ENCODE peak calls at places on chromosomes 4 and X, in five cellular contexts. G is H1, T is GM12878, V is SK-N-SH, Y is HepG2. A is an unnamed sample.

GRCh38 chrX:100654256-100654655 is 10.3 kb downstream of the SRPX2 start:
- DNase-seq in T (no peak), G (no peak), V (peak), Y (no peak), A (peak)

GRCh38 chrX:8140986-8141385 is 30.1 kb downstream of the VCX2 start:
- DNase-seq in V (no peak), Y (no peak), G (no peak), T (no peak), A (no peak)

GRCh38 chr4:121551271-121551670 is 145.5 kb downstream of the ANXA5 start:
- DNase-seq in Y (no peak), V (no peak), G (no peak), T (no peak), A (no peak)

GRCh38 chr4:100469555-100469954 is 48.3 kb downstream of the EMCN start:
- DNase-seq in G (no peak), Y (no peak), T (no peak), V (no peak), A (no peak)

GRCh38 chr4:88107406-88108107 is 50.9 kb downstream of the ABCG2 start:
- DNase-seq in G (no peak), T (no peak), V (peak), Y (peak), A (peak)

GRCh38 chr4:6963139-6963611 is 53.5 kb downstream of the TBC1D14 start:
- DNase-seq in T (no peak), V (no peak), G (no peak), Y (peak), A (no peak)

GRCh38 chr4:121421594-121421993 is 40.8 kb upstream of the QRFPR start:
- DNase-seq in T (no peak), Y (no peak), V (no peak), G (no peak), A (no peak)

GRCh38 chrX:85109235-85109634 is 105.6 kb downstream of the APOOL start:
- DNase-seq in G (no peak), V (peak), T (no peak), Y (peak), A (peak)

GRCh38 chrX:150990910-150991309 is 7.8 kb downstream of the HMGB3 start:
- DNase-seq in T (no peak), V (no peak), G (no peak), Y (no peak), A (no peak)

GRCh38 chr4:79466621-79467020 is 58.6 kb upstream of the GK2 start:
- DNase-seq in V (no peak), G (no peak), Y (no peak), T (no peak), A (no peak)

GRCh38 chr4:60463846-60464502 is 736.2 kb upstream of the ADGRL3 start:
- DNase-seq in Y (peak), T (no peak), G (no peak), V (no peak), A (no peak)

GRCh38 chr4:136931771-136932170 is 600.5 kb downstream of the PCDH18 start:
- DNase-seq in V (no peak), Y (no peak), T (no peak), G (no peak), A (no peak)

GRCh38 chr4:70559216-70559830 is 32.7 kb upstream of the AMBN start:
- DNase-seq in Y (peak), T (no peak), V (peak), G (no peak), A (peak)

GRCh38 chrX:10159069-10159468 is 2.3 kb downstream of the CLCN4 start:
- DNase-seq in V (peak), Y (no peak), T (no peak), G (no peak), A (no peak)

GRCh38 chrX:106619797-106620196 is 8.0 kb downstream of the RADX start:
- DNase-seq in G (no peak), T (no peak), Y (no peak), V (no peak), A (peak)

GRCh38 chr4:52051213-52051614 is at the start of gene SPATA18:
- DNase-seq in Y (no peak), G (no peak), V (peak), T (no peak), A (peak)

GRCh38 chr4:55184600-55185523 is 59.5 kb upstream of the KDR start:
- DNase-seq in Y (peak), G (no peak), V (no peak), T (no peak), A (no peak)

GRCh38 chr4:144376905-144377304 is 236.4 kb upstream of the GYPA start:
- DNase-seq in V (no peak), Y (no peak), T (no peak), G (no peak), A (no peak)

GRCh38 chr4:17578482-17578891 is 1.5 kb downstream of the LAP3 start:
- DNase-seq in G (no peak), T (peak), Y (no peak), V (no peak), A (no peak)

GRCh38 chrX:101442095-101442494 is 34.1 kb downstream of the HNRNPH2 start:
- DNase-seq in G (no peak), T (no peak), V (no peak), Y (no peak), A (no peak)

GRCh38 chr4:88215351-88215750 is 56.9 kb upstream of the ABCG2 start:
- DNase-seq in T (no peak), G (no peak), V (no peak), Y (no peak), A (no peak)

GRCh38 chr4:96448315-96448872 is 608.5 kb downstream of the PDHA2 start:
- DNase-seq in Y (no peak), V (no peak), T (no peak), G (no peak), A (no peak)

GRCh38 chr4:112312610-112313239 is 15.6 kb downstream of the ALPK1 start:
- DNase-seq in T (peak), Y (no peak), V (no peak), G (no peak), A (no peak)

GRCh38 chr4:4642201-4643025 is 100.6 kb upstream of the STX18 start:
- DNase-seq in Y (no peak), V (no peak), T (no peak), G (no peak), A (no peak)

GRCh38 chr4:112099701-112100289 is 45.5 kb upstream of the FAM241A start:
- DNase-seq in Y (peak), G (no peak), T (peak), V (peak), A (peak)

GRCh38 chrX:40272141-40272540 is 174.4 kb upstream of the BCOR start:
- DNase-seq in T (no peak), G (no peak), Y (no peak), V (no peak), A (no peak)

GRCh38 chr4:163367651-163368050 is 24.0 kb downstream of the NPY5R start:
- DNase-seq in G (no peak), Y (no peak), V (no peak), T (no peak), A (no peak)

GRCh38 chrX:51737062-51737461 is 6.2 kb upstream of the GSPT2 start:
- DNase-seq in T (no peak), G (no peak), Y (no peak), V (no peak), A (no peak)

GRCh38 chrX:154317391-154318000 is 21.9 kb downstream of the TKTL1 start:
- DNase-seq in Y (no peak), V (peak), T (no peak), G (no peak), A (peak)

GRCh38 chr4:15420642-15421041 is 7.2 kb upstream of the C1QTNF7 start:
- DNase-seq in T (no peak), Y (no peak), G (no peak), V (no peak), A (no peak)

GRCh38 chr4:36303430-36304137 is 22.2 kb downstream of the DTHD1 start:
- DNase-seq in V (no peak), G (no peak), Y (no peak), T (no peak), A (no peak)

GRCh38 chrX:345020-345925 is 26.7 kb upstream of the GTPBP6 start:
- DNase-seq in T (no peak), V (no peak), G (no peak), Y (no peak), A (no peak)

GRCh38 chr4:123452585-123452984 is 56.0 kb downstream of the SPRY1 start:
- DNase-seq in Y (peak), T (no peak), V (peak), G (no peak), A (peak)

GRCh38 chr4:11525085-11525484 is 96.4 kb upstream of the HS3ST1 start:
- DNase-seq in G (no peak), Y (no peak), V (no peak), T (no peak), A (no peak)

GRCh38 chr4:142194905-142195304 is 558.5 kb downstream of the IL15 start:
- DNase-seq in Y (no peak), T (no peak), G (no peak), V (no peak), A (no peak)

GRCh38 chrX:103488332-103488731 is 31.0 kb downstream of the RAB40A start:
- DNase-seq in G (no peak), V (peak), Y (no peak), T (no peak), A (peak)

GRCh38 chrX:155679715-155680114 is 67.0 kb upstream of the TMLHE start:
- DNase-seq in V (no peak), Y (no peak), G (no peak), T (no peak), A (no peak)

GRCh38 chr4:101103381-101104142 is 243.8 kb downstream of the PPP3CA start:
- DNase-seq in V (peak), T (no peak), Y (no peak), G (no peak), A (no peak)

GRCh38 chr4:129346760-129347159 is 250.8 kb downstream of the C4orf33 start:
- DNase-seq in V (no peak), T (no peak), Y (no peak), G (no peak), A (no peak)

GRCh38 chr4:129345680-129346079 is 249.7 kb downstream of the C4orf33 start:
- DNase-seq in T (no peak), G (no peak), Y (no peak), V (no peak), A (no peak)

GRCh38 chr4:129342820-129343219 is 246.9 kb downstream of the C4orf33 start:
- DNase-seq in V (no peak), T (no peak), Y (peak), G (no peak), A (peak)

DNA sequence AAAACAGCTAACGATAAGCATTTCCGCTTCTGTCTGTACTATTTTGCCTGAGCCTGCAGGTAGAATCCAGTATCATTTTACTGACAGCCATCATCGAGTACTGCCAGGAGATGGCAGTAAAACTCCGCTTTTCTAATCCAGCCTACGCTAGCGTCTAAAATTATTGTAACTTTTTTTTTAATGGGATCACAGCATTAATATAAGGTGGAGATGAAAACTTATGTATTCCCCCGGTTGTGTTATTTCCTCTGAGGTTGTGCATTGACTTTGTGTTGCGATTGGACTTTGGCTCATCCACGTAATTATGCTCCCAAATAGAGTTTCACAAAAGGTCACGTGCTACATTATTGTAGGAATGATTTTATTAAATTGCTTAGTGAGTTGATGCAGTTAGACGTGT is 248.1 kb downstream of the C4orf33 start:
- DNase-seq in V (peak), G (no peak), T (no peak), Y (peak), A (peak)
- H3K4me3 ChIP-seq in V (no peak), G (no peak), T (no peak), Y (no peak), A (no peak)

DNA sequence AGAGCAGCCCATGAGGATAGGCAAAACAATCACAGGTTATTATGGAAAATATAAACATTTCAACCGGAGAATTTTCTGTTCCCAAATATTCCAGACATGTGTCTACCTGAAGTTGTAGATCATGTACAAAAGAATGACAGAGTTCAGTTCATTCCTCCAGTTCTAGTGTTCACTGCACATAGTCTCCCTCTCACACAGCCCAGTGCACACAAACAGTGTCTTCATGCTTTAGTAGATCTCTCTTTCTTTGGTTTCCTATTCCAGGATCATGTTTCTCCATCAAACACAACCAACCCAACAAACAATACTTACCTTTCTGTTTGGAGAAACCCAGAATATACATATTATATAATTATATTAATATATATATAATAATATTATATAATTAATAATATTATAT is 671.9 kb downstream of the TRIML1 start:
- DNase-seq in Y (no peak), G (no peak), T (no peak), V (no peak), A (no peak)
- TF ChIP-seq EP300 in Y (no peak), G (no peak), T (no peak), V (no peak), A (no peak)

DNA sequence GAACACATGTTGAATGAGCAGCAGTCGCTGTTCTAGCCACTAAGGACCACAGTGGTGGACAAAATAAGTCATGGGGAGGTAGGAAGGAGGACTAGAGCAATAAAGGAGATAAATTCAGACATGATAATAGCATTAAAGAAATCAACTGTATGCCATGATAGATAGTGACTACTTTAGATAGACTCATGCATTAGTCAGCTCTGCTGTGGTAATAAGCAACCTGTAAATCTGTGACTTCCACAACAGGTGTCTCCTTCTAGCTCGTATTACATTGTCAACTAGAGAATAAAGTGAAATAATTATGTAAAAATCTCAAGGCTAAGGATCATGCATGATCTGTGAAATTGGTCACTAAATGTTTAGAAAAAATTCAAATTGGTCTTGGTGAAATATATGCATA is 77.9 kb downstream of the WWC2 start:
- DNase-seq in T (no peak), G (no peak), V (no peak), Y (no peak), A (no peak)
- TF ChIP-seq RAD21 in T (no peak), G (no peak), V (no peak), Y (no peak), A (no peak)

GRCh38 chrX:69179380-69179911 is 14.2 kb upstream of the PJA1 start:
- DNase-seq in Y (no peak), G (no peak), V (peak), T (no peak), A (no peak)
- H3K4me3 ChIP-seq in Y (no peak), G (peak), V (no peak), T (no peak), A (no peak)

GRCh38 chrX:123854329-123854728 is 5.5 kb upstream of the XIAP start:
- DNase-seq in T (no peak), V (no peak), G (no peak), Y (no peak), A (no peak)

GRCh38 chrX:123859409-123859827 is 435 bp upstream of the XIAP start:
- DNase-seq in V (peak), Y (no peak), G (no peak), T (peak), A (no peak)

GRCh38 chrX:123860983-123861382 is 1.1 kb downstream of the XIAP start:
- DNase-seq in T (no peak), Y (no peak), G (no peak), V (no peak), A (no peak)

GRCh38 chrX:123860506-123860840 is 620 bp downstream of the XIAP start:
- DNase-seq in Y (peak), T (peak), V (peak), G (no peak), A (no peak)

GRCh38 chrX:123859828-123860505 is at the start of gene XIAP:
- DNase-seq in V (peak), G (peak), T (peak), Y (peak), A (peak)
- TF ChIP-seq EP300 in V (no peak), G (no peak), T (no peak), Y (no peak), A (no peak)

DNA sequence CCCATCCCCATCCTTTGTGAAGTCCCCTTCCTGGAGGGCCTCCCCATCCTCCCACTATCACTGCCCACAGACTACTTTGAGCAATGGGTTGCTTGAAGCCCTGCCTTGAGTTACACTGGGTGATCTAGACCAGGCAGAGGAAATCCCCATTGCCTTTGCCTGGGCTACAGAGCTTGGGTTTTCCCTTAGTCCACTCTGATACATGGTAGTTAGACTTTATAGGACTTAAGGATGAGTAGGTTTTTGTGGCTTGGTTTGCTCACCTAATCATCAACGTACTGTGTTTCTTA is 56.6 kb downstream of the TMEM131L start:
- DNase-seq in Y (no peak), V (no peak), T (peak), G (no peak), A (no peak)
- TF ChIP-seq RAD21 in Y (no peak), V (no peak), T (no peak), G (no peak), A (no peak)

GRCh38 chr4:76569225-76569624 is 134.2 kb downstream of the SHROOM3 start:
- DNase-seq in Y (no peak), T (no peak), G (no peak), V (no peak), A (no peak)

GRCh38 chr4:76559236-76560071 is 124.4 kb downstream of the SHROOM3 start:
- DNase-seq in T (no peak), V (no peak), Y (no peak), G (no peak), A (no peak)

GRCh38 chr4:76562851-76563803 is 128.1 kb downstream of the SHROOM3 start:
- DNase-seq in T (no peak), G (no peak), V (no peak), Y (peak), A (no peak)

GRCh38 chr4:76562161-76562560 is 127.1 kb downstream of the SHROOM3 start:
- DNase-seq in V (no peak), G (no peak), Y (no peak), T (no peak), A (no peak)

DNA sequence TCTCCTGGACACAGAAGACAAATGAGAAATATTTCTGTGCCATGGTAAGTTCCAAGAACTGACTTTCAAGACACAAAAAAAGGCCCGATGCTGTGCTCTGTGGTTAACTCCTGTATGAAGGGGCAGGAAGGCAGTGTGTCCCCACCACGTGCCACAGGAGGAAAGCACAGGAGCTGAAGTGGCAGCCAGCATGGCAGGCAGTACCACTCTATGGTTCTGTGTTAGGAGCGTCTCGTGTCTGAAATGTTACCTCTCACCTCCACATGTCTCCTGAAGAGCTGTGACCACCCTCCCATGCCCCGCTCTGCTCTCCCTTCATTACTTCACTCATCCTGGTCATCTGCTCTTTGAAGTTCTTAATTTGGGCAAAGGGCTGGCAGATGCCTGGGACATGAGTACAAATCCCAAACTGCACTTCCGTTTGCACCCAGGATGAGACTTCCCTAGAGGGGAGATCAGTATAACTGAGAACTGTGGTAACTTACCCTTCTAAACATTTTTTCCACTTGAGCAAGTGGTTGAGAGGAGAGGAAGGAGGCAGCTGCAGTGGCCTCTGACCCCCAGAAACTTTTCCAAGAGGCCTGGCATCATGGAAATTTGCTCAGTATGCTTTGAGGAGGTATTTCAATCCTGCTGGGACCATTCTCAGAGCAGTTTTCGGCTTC is 128.9 kb downstream of the SHROOM3 start:
- DNase-seq in G (no peak), T (no peak), V (no peak), Y (no peak), A (no peak)
- H3K4me3 ChIP-seq in G (no peak), T (no peak), V (no peak), Y (no peak), A (no peak)

GRCh38 chrX:17553961-17554482 is 179.0 kb downstream of the NHS start:
- DNase-seq in Y (no peak), T (no peak), G (no peak), V (no peak), A (no peak)
- TF ChIP-seq EP300 in Y (no peak), T (no peak), G (no peak), V (no peak), A (no peak)

DNA sequence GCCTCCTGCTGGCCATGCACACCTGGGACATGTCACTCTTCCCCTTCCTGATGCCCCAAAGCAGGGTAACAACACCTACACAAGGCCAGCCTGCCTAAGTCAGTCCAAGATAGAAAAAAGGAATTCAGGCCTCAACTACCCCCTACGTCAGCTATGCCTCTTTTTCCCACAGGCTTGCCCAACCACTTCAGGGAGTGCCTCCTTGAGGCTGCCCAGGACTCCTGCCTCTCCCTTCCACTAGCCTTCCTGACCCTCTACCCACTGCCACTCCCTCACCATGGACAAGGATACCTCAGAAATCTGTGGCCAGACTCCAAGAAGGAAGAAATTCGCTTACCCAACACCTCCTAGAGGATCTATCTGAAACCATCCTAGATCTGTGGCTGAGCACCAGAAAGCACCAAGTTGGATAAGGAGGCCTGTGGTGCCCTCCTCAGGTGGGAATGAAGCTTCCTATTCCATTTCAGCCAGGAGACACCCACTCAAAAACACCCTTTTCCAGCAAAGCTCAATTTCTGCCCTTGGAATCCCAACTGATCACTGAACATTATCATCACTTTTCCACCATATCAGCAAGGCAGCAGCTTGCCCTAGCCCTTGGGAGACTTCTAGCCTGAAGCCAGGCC is 1.8 kb downstream of the KDM5C start:
- DNase-seq in V (no peak), T (no peak), Y (no peak), G (no peak), A (no peak)
- TF ChIP-seq RAD21 in V (peak), T (no peak), Y (no peak), G (no peak), A (no peak)